ENCODE peak calls at places on chromosomes 5 and 9, in nine cellular contexts. C is sigmoid colon, J is heart left ventricle, A is body of pancreas, L is H54, R is ovary, X is Peyer's patch, Z is endothelial cell of umbilical vein, I is stomach. S is an unnamed sample.
A peak's percentile ranks its signal among the peaks of the same experiment; 100 is the strongest.

GRCh38 chr5:148474025-148474511 is 90.3 kb downstream of the FBXO38 start:
- DNase-seq in X (no peak), Z (peak; percentile 88), J (peak; percentile 67), I (no peak), C (peak; percentile 66), R (no peak), A (peak; percentile 20), L (no peak), S (no peak)

GRCh38 chr5:172862165-172862801 is 28.2 kb downstream of the ERGIC1 start:
- DNase-seq in R (no peak), L (no peak), C (no peak), J (no peak), A (no peak), Z (peak; percentile 49), X (no peak), I (no peak), S (no peak)

GRCh38 chr9:100324594-100325200 is 28.0 kb downstream of the TEX10 start:
- DNase-seq in I (no peak), J (no peak), Z (peak; percentile 26), L (no peak), C (no peak), A (no peak), X (no peak), R (no peak), S (no peak)

GRCh38 chr5:30804739-30805313 is 388.7 kb upstream of the CDH6 start:
- DNase-seq in J (peak; percentile 10), R (no peak), C (no peak), X (no peak), A (no peak), I (no peak), L (no peak), Z (no peak), S (no peak)

GRCh38 chr5:132177691-132178149 is 49.9 kb downstream of the P4HA2 start:
- DNase-seq in J (no peak), A (no peak), Z (no peak), C (no peak), X (no peak), L (no peak), R (no peak), I (no peak), S (no peak)

GRCh38 chr9:16121593-16121992 is 568.8 kb downstream of the CCDC171 start:
- DNase-seq in X (no peak), J (no peak), Z (no peak), I (no peak), L (no peak), R (no peak), C (no peak), A (no peak), S (no peak)

GRCh38 chr9:129359871-129360536 is 181.9 kb upstream of the IER5L start:
- DNase-seq in L (no peak), C (no peak), A (no peak), J (no peak), Z (no peak), I (no peak), R (no peak), X (no peak), S (no peak)

GRCh38 chr5:26940981-26941380 is 97.4 kb downstream of the CDH9 start:
- DNase-seq in J (no peak), Z (no peak), X (no peak), R (no peak), I (no peak), L (no peak), C (no peak), A (no peak), S (no peak)

GRCh38 chr5:3124410-3124809 is 372.9 kb upstream of the IRX2 start:
- DNase-seq in C (no peak), J (no peak), R (no peak), L (no peak), A (no peak), X (no peak), Z (no peak), I (no peak), S (no peak)

GRCh38 chr5:73783823-73784222 is 157.8 kb downstream of the ARHGEF28 start:
- DNase-seq in X (no peak), I (no peak), R (no peak), C (no peak), L (no peak), A (no peak), Z (peak; percentile 48), J (no peak), S (no peak)

GRCh38 chr9:34046784-34047379 is 1.8 kb downstream of the UBAP2 start:
- DNase-seq in X (no peak), L (no peak), A (peak; percentile 9), I (no peak), C (no peak), R (no peak), Z (peak; percentile 62), J (no peak), S (no peak)

GRCh38 chr9:127153484-127153883 is 31.0 kb upstream of the ANGPTL2 start:
- DNase-seq in A (no peak), J (peak; percentile 5), R (peak; percentile 0), Z (no peak), I (peak; percentile 21), C (peak; percentile 28), L (no peak), X (no peak), S (no peak)

GRCh38 chr5:109653840-109654239 is 35.9 kb upstream of the MAN2A1 start:
- DNase-seq in Z (no peak), I (no peak), C (no peak), A (no peak), R (no peak), X (no peak), J (no peak), L (no peak), S (no peak)
- TF ChIP-seq POLR2A in Z (no peak), I (no peak), C (no peak), A (no peak), R (no peak), X (no peak), J (no peak), L (no peak), S (no peak)

GRCh38 chr9:93391898-93392297 is 59.6 kb upstream of the FAM120A start:
- DNase-seq in C (no peak), Z (no peak), A (no peak), X (peak; percentile 76), J (no peak), I (no peak), L (no peak), R (no peak), S (no peak)
- TF ChIP-seq POLR2A in C (no peak), Z (no peak), A (no peak), X (no peak), J (no peak), I (no peak), L (no peak), R (no peak), S (no peak)

DNA sequence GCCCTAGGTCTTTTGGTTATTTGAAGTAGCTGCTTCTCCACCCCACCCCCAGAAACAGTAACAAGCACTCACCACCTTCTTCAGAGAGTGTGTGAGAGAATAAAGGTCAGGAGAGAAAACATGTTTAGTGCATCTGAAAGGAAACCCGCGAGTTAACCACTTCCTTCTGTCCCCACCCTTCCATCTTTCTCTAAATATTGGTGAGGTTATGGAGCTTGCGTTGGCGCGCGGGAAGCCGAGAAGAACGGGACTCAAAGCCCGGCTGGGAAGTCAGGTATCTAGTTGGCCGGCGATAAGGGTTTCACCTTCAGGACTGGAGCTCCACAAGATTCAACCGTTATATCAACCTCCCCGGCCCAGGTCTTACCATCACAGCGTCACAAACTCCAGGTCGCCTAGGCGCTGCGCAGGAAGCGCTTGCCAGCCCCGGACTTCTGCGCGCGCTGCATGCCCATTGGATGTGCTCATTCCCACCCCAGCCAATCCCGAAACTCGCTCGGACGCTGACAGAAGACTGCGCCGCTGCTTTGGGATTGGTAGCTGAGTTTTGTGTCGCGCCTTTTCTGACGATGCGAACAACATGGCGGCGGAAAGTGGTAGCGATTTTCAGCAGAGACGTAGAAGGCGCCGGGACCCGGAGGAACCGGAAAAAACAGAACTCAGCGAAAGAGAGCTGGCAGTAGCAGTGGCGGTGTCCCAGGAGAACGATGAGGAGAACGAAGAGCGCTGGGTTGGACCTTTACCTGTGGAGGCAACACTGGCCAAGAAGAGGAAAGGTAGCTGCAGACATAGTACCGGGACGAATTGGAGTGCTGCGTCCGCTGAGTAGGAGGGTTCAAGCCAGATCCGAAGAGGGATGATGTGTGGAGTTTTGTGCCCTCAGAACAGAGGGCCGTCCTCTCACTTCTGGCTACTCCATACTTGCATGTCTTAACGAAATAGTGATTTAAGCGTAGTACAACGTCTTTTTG is at the start of the genes CENPK and PPWD1:
- DNase-seq in X (peak; percentile 96), J (peak; percentile 93), R (peak; percentile 86), A (peak; percentile 96), C (peak; percentile 97), L (peak; percentile 80), Z (peak; percentile 98), I (peak; percentile 95), S (peak; percentile 98)
- TF ChIP-seq POLR2A in X (peak; percentile 52), J (peak; percentile 58), R (peak; percentile 61), A (no peak), C (peak; percentile 65), L (peak; percentile 72), Z (no peak), I (no peak), S (no peak)

GRCh38 chr9:35071814-35072460 is 488 bp downstream of the VCP start:
- DNase-seq in R (peak; percentile 76), A (peak; percentile 89), J (peak; percentile 90), L (peak; percentile 42), I (peak; percentile 87), C (peak; percentile 94), X (peak; percentile 91), Z (peak; percentile 85), S (peak; percentile 95)

GRCh38 chr9:35073276-35073607 is 817 bp upstream of the VCP start:
- DNase-seq in R (no peak), X (no peak), J (no peak), L (no peak), C (no peak), Z (no peak), I (no peak), A (no peak), S (no peak)

GRCh38 chr9:35074141-35074540 is 1.7 kb upstream of the VCP start:
- DNase-seq in J (no peak), R (no peak), A (no peak), I (no peak), X (no peak), C (peak; percentile 54), L (no peak), Z (no peak), S (no peak)

GRCh38 chr9:35070823-35071813 is 1.3 kb downstream of the VCP start:
- DNase-seq in Z (peak; percentile 24), X (no peak), C (no peak), A (peak; percentile 50), R (no peak), L (peak; percentile 15), I (peak; percentile 30), J (no peak), S (no peak)

DNA sequence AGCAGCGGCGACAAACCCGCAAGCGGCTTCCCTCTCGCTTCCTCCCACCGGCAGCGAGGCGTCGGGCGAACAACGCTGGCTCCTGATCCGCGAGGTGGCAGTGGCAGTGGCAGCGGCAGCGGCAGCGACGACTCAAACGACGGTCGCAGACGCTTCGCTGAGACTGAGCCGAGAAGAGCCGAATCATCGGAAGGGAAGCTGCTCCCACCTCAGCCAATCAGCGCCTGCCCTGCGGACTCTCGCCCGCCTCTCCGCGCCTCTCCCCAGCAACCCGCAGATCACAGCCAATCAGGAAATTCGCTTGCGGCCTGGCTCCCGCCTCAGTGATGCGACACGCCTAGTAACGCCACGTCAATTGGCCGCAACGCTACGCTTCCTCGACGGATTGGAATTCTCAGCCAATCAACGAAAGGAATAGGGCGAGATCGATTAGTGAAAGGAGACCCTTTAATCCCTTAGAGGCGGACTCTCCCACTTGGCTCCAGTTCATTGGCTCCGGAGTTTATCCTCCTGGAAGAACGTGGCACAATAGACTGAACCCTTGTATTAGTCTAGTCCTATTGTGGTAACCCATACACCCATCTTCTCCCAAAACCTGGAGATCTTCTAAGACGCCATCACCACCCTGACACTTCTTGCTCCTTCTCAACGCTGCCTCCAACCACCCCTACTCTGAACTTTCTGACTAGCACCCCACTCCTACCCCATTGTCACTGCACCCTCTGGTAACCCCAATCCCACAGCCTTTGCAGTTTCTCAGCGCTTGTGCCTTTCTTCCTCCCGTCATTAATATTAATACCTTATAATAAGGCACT is at the start of gene VCP:
- DNase-seq in R (peak; percentile 97), X (peak; percentile 98), L (peak; percentile 90), Z (peak; percentile 100), J (peak; percentile 99), I (peak; percentile 98), C (peak; percentile 99), A (peak; percentile 98), S (peak; percentile 99)
- TF ChIP-seq POLR2A in R (peak; percentile 92), X (peak; percentile 92), L (peak; percentile 93), Z (peak; percentile 94), J (peak; percentile 96), I (peak; percentile 79), C (peak; percentile 83), A (peak; percentile 93), S (peak; percentile 81)